ENCODE peak calls at places on chromosomes 7 and 10, in six cellular contexts. K is K562, E is A549, Q is HepG2, F is NB4, Z is GM12878. J is an unnamed sample.

GRCh38 chr7:3307437-3307836 is 6.4 kb downstream of the SDK1 start:
- DNase-seq in F (no peak), E (no peak), K (no peak), Q (no peak), Z (no peak), J (no peak)

GRCh38 chr7:29483219-29484104 is 80.2 kb upstream of the PRR15 start:
- DNase-seq in K (no peak), E (no peak), Z (no peak), F (no peak), Q (peak), J (no peak)

GRCh38 chr10:77409697-77410471 is 227.7 kb downstream of the KCNMA1 start:
- DNase-seq in K (no peak), F (no peak), E (no peak), Q (no peak), Z (no peak), J (no peak)

GRCh38 chr10:78351283-78351682 is 317.6 kb downstream of the RPS24 start:
- DNase-seq in K (no peak), F (no peak), Z (no peak), Q (no peak), E (no peak), J (no peak)

GRCh38 chr7:128963327-128963757 is 25.6 kb downstream of the IRF5 start:
- DNase-seq in K (no peak), Q (no peak), F (no peak), E (no peak), Z (peak), J (no peak)

GRCh38 chr7:115827305-115828045 is 203.1 kb downstream of the TFEC start:
- DNase-seq in F (no peak), Z (no peak), K (no peak), E (no peak), Q (no peak), J (no peak)

GRCh38 chr10:101932182-101932581 is 88.6 kb upstream of the KCNIP2 start:
- DNase-seq in Z (no peak), F (no peak), E (no peak), Q (no peak), K (no peak), J (no peak)

GRCh38 chr7:45401851-45402250 is 172.3 kb upstream of the ADCY1 start:
- DNase-seq in F (no peak), Z (no peak), Q (no peak), K (no peak), E (no peak), J (no peak)

GRCh38 chr10:11683529-11684320 is 58.5 kb upstream of the ECHDC3 start:
- DNase-seq in K (no peak), Q (peak), F (no peak), Z (no peak), E (no peak), J (no peak)

GRCh38 chr7:2078899-2079298 is 153.8 kb downstream of the MAD1L1 start:
- DNase-seq in E (no peak), Z (no peak), F (no peak), K (no peak), Q (no peak), J (no peak)

GRCh38 chr7:23765943-23766342 is 55.9 kb downstream of the STK31 start:
- DNase-seq in Z (no peak), K (no peak), Q (no peak), F (no peak), E (no peak), J (no peak)

GRCh38 chr10:131574363-131574706 is 262.8 kb upstream of the TCERG1L start:
- DNase-seq in Q (no peak), Z (no peak), F (no peak), E (no peak), K (no peak), J (no peak)

GRCh38 chr10:124230586-124231187 is 137.3 kb upstream of the CHST15 start:
- DNase-seq in Z (no peak), E (no peak), Q (no peak), F (no peak), K (no peak), J (no peak)

GRCh38 chr10:71573562-71574300 is 145.8 kb downstream of the C10orf105 start:
- DNase-seq in K (no peak), Q (no peak), E (no peak), F (no peak), Z (no peak), J (no peak)

GRCh38 chr10:17673517-17674051 is 29.6 kb downstream of the STAM start:
- DNase-seq in K (peak), Z (no peak), Q (peak), E (peak), F (peak), J (no peak)

GRCh38 chr7:43028106-43028505 is 84.3 kb upstream of the HECW1 start:
- DNase-seq in E (no peak), K (no peak), F (no peak), Z (no peak), Q (no peak), J (no peak)

GRCh38 chr10:127867805-127868204 is 24.9 kb downstream of the CLRN3 start:
- DNase-seq in K (no peak), Z (no peak), E (no peak), Q (no peak), F (no peak), J (no peak)

GRCh38 chr7:34928052-34928451 is 109.2 kb downstream of the DPY19L1 start:
- DNase-seq in E (no peak), Q (peak), K (peak), F (peak), Z (no peak), J (no peak)

GRCh38 chr10:17075510-17075909 is 54.1 kb downstream of the CUBN start:
- DNase-seq in Q (peak), F (no peak), E (peak), K (no peak), Z (no peak), J (peak)

GRCh38 chr10:20767028-20767427 is 130.1 kb downstream of the NEBL start:
- DNase-seq in Z (no peak), E (no peak), K (no peak), F (no peak), Q (no peak), J (no peak)

GRCh38 chr7:65820287-65820950 is 52.5 kb upstream of the VKORC1L1 start:
- DNase-seq in K (no peak), Q (no peak), F (peak), E (no peak), Z (no peak), J (no peak)

GRCh38 chr10:34543716-34544115 is 271.4 kb downstream of the PARD3 start:
- DNase-seq in Q (no peak), Z (no peak), F (no peak), K (no peak), E (no peak), J (no peak)

GRCh38 chr10:79354615-79355014 is 7.3 kb downstream of the PPIF start:
- DNase-seq in F (no peak), E (no peak), Z (no peak), Q (no peak), K (no peak), J (no peak)

GRCh38 chr10:100998183-100998990 is 1.2 kb upstream of the LZTS2 start:
- DNase-seq in K (peak), Q (peak), Z (no peak), E (peak), F (peak), J (peak)

GRCh38 chr7:2814682-2815522 is 29.2 kb downstream of the GNA12 start:
- DNase-seq in Q (no peak), F (no peak), E (no peak), K (no peak), Z (no peak), J (no peak)

GRCh38 chr10:35007858-35008301 is 82.3 kb downstream of the CUL2 start:
- DNase-seq in F (no peak), K (no peak), Q (no peak), E (no peak), Z (no peak), J (no peak)

GRCh38 chr7:17665029-17665428 is 275.3 kb downstream of the SNX13 start:
- DNase-seq in E (no peak), K (no peak), Z (no peak), Q (no peak), F (no peak), J (no peak)

GRCh38 chr10:43461950-43462349 is 25.0 kb downstream of the ZNF487 start:
- DNase-seq in Q (peak), E (peak), Z (no peak), F (peak), K (peak), J (peak)

GRCh38 chr7:89517815-89518214 is 636.5 kb upstream of the STEAP1 start:
- DNase-seq in Z (no peak), F (no peak), Q (no peak), E (no peak), K (no peak), J (no peak)
- TF ChIP-seq CTCF in Z (no peak), F (no peak), Q (no peak), E (no peak), K (no peak), J (no peak)

DNA sequence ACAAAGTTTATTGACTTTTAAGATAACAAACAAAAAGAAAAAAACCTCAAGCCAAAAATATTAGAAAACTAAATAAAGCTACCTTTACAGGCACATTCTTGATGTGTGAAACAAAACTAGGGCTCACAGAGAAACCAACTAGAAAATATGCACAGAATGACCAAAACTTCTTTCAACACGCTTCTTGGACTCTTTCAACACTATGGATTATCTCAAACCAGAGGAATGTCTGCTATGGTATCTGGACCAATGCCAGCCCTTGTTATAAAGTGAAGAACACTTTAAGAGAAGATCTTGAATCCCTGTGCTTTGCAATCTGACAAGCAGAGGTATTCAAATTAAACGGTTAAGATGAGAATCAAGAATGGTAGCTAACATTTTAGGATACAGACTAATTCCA is 76.6 kb downstream of the DNAJC1 start:
- DNase-seq in E (peak), F (no peak), K (no peak), Q (peak), Z (no peak), J (peak)
- TF ChIP-seq MYC in E (no peak), F (no peak), K (no peak), Q (no peak), Z (no peak), J (no peak)

GRCh38 chr7:32677593-32677992 is 182.3 kb downstream of the AVL9 start:
- DNase-seq in Q (no peak), K (no peak), Z (no peak), F (no peak), E (no peak), J (no peak)
- TF ChIP-seq CTCF in Q (no peak), K (no peak), Z (no peak), F (no peak), E (no peak), J (no peak)

DNA sequence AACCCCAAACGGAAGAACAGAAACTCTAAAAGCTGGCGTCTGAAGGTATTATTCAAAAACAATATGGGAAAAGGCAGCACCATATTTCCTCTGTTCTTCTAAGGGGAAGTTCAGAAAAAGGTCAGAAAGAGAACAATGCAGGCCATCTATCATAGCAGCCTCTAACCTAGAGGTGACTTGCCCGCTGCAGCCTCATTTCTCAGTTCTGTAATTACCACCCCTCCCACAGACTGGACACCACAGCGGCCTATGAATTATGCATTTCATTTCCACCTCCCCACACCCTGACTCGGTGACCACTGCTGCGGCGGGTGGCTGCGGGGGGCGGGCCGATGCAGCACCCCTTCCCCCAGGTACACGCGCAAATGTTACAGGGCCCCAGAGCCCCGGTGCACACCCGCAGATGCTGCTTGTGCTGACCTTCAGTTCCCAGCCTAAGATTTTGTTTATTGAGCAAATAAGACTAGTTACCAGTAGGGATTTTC is 125.5 kb downstream of the CLEC2L start:
- DNase-seq in Q (no peak), Z (peak), K (no peak), E (no peak), F (peak), J (peak)
- TF ChIP-seq MYC in Q (no peak), Z (no peak), K (no peak), E (no peak), F (no peak), J (no peak)

GRCh38 chr7:127504715-127505114 is 80.7 kb downstream of the GCC1 start:
- DNase-seq in K (peak), Q (peak), Z (no peak), F (peak), E (no peak), J (peak)
- TF ChIP-seq CTCF in K (peak), Q (peak), Z (peak), F (peak), E (peak), J (peak)

DNA sequence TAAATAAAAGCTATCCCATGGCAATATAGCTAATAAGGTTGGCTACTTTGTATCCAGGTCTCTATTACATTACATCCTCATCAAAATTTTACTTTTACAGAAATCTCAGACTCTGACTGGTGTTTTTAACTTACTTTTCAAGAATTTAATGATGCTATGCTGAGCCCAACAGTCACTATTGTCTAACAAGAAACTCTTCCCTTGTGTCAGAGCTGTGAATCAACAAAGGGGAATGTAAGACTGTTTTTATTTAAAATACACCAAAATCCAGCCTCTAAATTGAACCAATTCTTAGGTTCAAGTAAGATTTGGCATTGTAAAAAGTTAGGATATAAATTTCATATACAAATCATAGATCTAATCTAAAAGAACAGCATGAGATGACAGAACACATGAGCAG is 7.0 kb downstream of the RTKN2 start:
- DNase-seq in Z (no peak), E (no peak), Q (no peak), F (no peak), K (no peak), J (no peak)
- TF ChIP-seq MYC in Z (no peak), E (no peak), Q (no peak), F (no peak), K (no peak), J (no peak)

GRCh38 chr10:818010-818409 is 113.5 kb downstream of the LARP4B start:
- DNase-seq in Q (no peak), K (no peak), F (no peak), Z (no peak), E (no peak), J (no peak)
- TF ChIP-seq CTCF in Q (no peak), K (no peak), F (no peak), Z (no peak), E (no peak), J (no peak)

GRCh38 chr7:81300779-81301178 is 381.9 kb upstream of the SEMA3C start:
- DNase-seq in E (no peak), K (no peak), Q (no peak), F (no peak), Z (no peak), J (no peak)

GRCh38 chr7:81299711-81300110 is 380.9 kb upstream of the SEMA3C start:
- DNase-seq in E (no peak), F (no peak), Q (no peak), Z (no peak), K (no peak), J (no peak)

GRCh38 chr7:81301815-81302214 is 383.0 kb upstream of the SEMA3C start:
- DNase-seq in Q (no peak), F (no peak), K (no peak), Z (no peak), E (no peak), J (no peak)

GRCh38 chr7:81297317-81297716 is 378.5 kb upstream of the SEMA3C start:
- DNase-seq in E (no peak), F (no peak), Q (no peak), Z (no peak), K (no peak), J (no peak)

GRCh38 chr7:81299272-81299671 is 380.4 kb upstream of the SEMA3C start:
- DNase-seq in E (peak), Z (no peak), Q (no peak), F (peak), K (no peak), J (peak)
- TF ChIP-seq MYC in E (no peak), Z (no peak), Q (no peak), F (no peak), K (no peak), J (no peak)

GRCh38 chr7:158702944-158703343 is 1.7 kb downstream of the NCAPG2 start:
- DNase-seq in F (peak), E (no peak), Z (no peak), K (no peak), Q (no peak), J (no peak)

GRCh38 chr7:158706273-158706704 is 1.7 kb upstream of the NCAPG2 start:
- DNase-seq in Q (no peak), K (peak), E (no peak), Z (no peak), F (no peak), J (no peak)

GRCh38 chr7:158706710-158707590 is 2.3 kb upstream of the NCAPG2 start:
- DNase-seq in F (no peak), K (no peak), E (no peak), Q (no peak), Z (no peak), J (no peak)

GRCh38 chr7:158705234-158705890 is 758 bp upstream of the NCAPG2 start:
- DNase-seq in Q (no peak), F (no peak), K (no peak), E (no peak), Z (no peak), J (peak)

GRCh38 chr7:158704524-158705233 is at the start of gene NCAPG2:
- DNase-seq in K (peak), Z (peak), E (peak), F (peak), Q (peak), J (peak)
- TF ChIP-seq CTCF in K (no peak), Z (no peak), E (no peak), F (peak), Q (peak), J (no peak)

DNA sequence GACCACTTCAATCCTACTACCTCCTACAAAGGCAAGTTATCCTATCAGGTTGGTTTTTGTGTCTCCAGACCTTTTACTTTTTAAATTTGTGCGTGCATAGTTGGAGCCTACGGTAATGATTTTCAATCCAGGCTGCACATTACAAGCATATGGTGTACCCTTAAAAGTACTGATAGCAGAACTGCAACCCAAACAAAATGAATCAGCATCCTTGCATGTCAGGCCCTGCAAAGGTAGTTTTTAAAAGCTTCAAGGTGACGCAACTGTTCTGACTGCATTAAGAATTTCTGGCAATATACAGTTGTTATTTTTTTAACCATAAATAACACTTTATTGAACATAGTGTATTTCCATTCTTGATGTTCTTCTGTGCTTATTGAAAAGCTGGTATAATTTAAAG is 28.9 kb downstream of the GNAT3 start:
- DNase-seq in E (no peak), F (no peak), Q (no peak), Z (no peak), K (no peak), J (no peak)
- TF ChIP-seq MYC in E (no peak), F (no peak), Q (no peak), Z (no peak), K (no peak), J (no peak)

J was measured in endothelial cell of umbilical vein.